ENCODE peak calls at places on chromosomes 2 and 18, in ten cellular contexts. One of them, this sample, is unnamed.

GRCh38 chr2:156826342-156826933 is 390.3 kb downstream of the GPD2 start:
- DNase-seq in breast epithelium: no peak
- DNase-seq in lower leg skin: no peak
- DNase-seq in transverse colon: no peak
- DNase-seq in suprapubic skin: no peak
- DNase-seq in ovary: peak; percentile 20
- DNase-seq in A549: no peak
- DNase-seq in testis: no peak
- DNase-seq in H54: no peak
- DNase-seq in uterus: no peak
- DNase-seq in this sample: peak; percentile 13

GRCh38 chr2:68643011-68643873 is at the start of gene PROKR1:
- DNase-seq in breast epithelium: no peak
- DNase-seq in lower leg skin: no peak
- DNase-seq in transverse colon: peak; percentile 33
- DNase-seq in suprapubic skin: no peak
- DNase-seq in ovary: no peak
- DNase-seq in A549: peak; percentile 22
- DNase-seq in testis: peak; percentile 22
- DNase-seq in H54: no peak
- DNase-seq in uterus: no peak
- DNase-seq in this sample: peak; percentile 63

GRCh38 chr2:137992039-137992646 is 27.9 kb downstream of the HNMT start:
- DNase-seq in breast epithelium: no peak
- DNase-seq in lower leg skin: no peak
- DNase-seq in transverse colon: no peak
- DNase-seq in suprapubic skin: no peak
- DNase-seq in ovary: no peak
- DNase-seq in A549: no peak
- DNase-seq in testis: no peak
- DNase-seq in H54: no peak
- DNase-seq in uterus: no peak
- DNase-seq in this sample: no peak

GRCh38 chr2:96254592-96254991 is 11.2 kb downstream of the TMEM127 start:
- DNase-seq in breast epithelium: no peak
- DNase-seq in lower leg skin: no peak
- DNase-seq in transverse colon: no peak
- DNase-seq in suprapubic skin: no peak
- DNase-seq in ovary: no peak
- DNase-seq in A549: no peak
- DNase-seq in testis: no peak
- DNase-seq in H54: no peak
- DNase-seq in uterus: peak; percentile 48
- DNase-seq in this sample: no peak

GRCh38 chr2:176562359-176563043 is 293.3 kb downstream of the MTX2 start:
- DNase-seq in breast epithelium: no peak
- DNase-seq in lower leg skin: no peak
- DNase-seq in transverse colon: no peak
- DNase-seq in suprapubic skin: no peak
- DNase-seq in ovary: no peak
- DNase-seq in A549: peak; percentile 75
- DNase-seq in testis: no peak
- DNase-seq in H54: no peak
- DNase-seq in uterus: no peak
- DNase-seq in this sample: no peak

GRCh38 chr2:26840937-26841610 is 6.9 kb upstream of the DPYSL5 start:
- DNase-seq in breast epithelium: no peak
- DNase-seq in lower leg skin: no peak
- DNase-seq in transverse colon: no peak
- DNase-seq in suprapubic skin: no peak
- DNase-seq in ovary: no peak
- DNase-seq in A549: peak; percentile 58
- DNase-seq in testis: no peak
- DNase-seq in H54: peak; percentile 57
- DNase-seq in uterus: no peak
- DNase-seq in this sample: no peak

GRCh38 chr2:16263241-16263890 is 323.0 kb downstream of the MYCN start:
- DNase-seq in breast epithelium: no peak
- DNase-seq in lower leg skin: no peak
- DNase-seq in transverse colon: no peak
- DNase-seq in suprapubic skin: no peak
- DNase-seq in ovary: no peak
- DNase-seq in A549: no peak
- DNase-seq in testis: no peak
- DNase-seq in H54: no peak
- DNase-seq in uterus: no peak
- DNase-seq in this sample: no peak

GRCh38 chr18:21991897-21992296 is 177.5 kb upstream of the GATA6 start:
- DNase-seq in breast epithelium: no peak
- DNase-seq in lower leg skin: no peak
- DNase-seq in transverse colon: no peak
- DNase-seq in suprapubic skin: no peak
- DNase-seq in ovary: no peak
- DNase-seq in A549: peak; percentile 33
- DNase-seq in testis: no peak
- DNase-seq in H54: no peak
- DNase-seq in uterus: no peak
- DNase-seq in this sample: no peak

GRCh38 chr2:112784199-112785189 is at the start of gene IL1A:
- DNase-seq in breast epithelium: no peak
- DNase-seq in lower leg skin: no peak
- DNase-seq in transverse colon: no peak
- DNase-seq in suprapubic skin: no peak
- DNase-seq in ovary: no peak
- DNase-seq in A549: peak; percentile 69
- DNase-seq in testis: peak; percentile 75
- DNase-seq in H54: peak; percentile 54
- DNase-seq in uterus: no peak
- DNase-seq in this sample: no peak

GRCh38 chr2:176491172-176491904 is 222.1 kb downstream of the MTX2 start:
- DNase-seq in breast epithelium: peak; percentile 31
- DNase-seq in lower leg skin: peak; percentile 84
- DNase-seq in transverse colon: no peak
- DNase-seq in suprapubic skin: peak; percentile 85
- DNase-seq in ovary: peak; percentile 71
- DNase-seq in A549: no peak
- DNase-seq in testis: peak; percentile 63
- DNase-seq in H54: peak; percentile 78
- DNase-seq in uterus: peak; percentile 90
- DNase-seq in this sample: peak; percentile 20

GRCh38 chr2:95030496-95030895 is 5.0 kb downstream of the MAL start:
- DNase-seq in breast epithelium: no peak
- DNase-seq in lower leg skin: no peak
- DNase-seq in transverse colon: no peak
- DNase-seq in suprapubic skin: no peak
- DNase-seq in ovary: no peak
- DNase-seq in A549: no peak
- DNase-seq in testis: no peak
- DNase-seq in H54: no peak
- DNase-seq in uterus: no peak
- DNase-seq in this sample: no peak

GRCh38 chr2:167013227-167013626 is 124.9 kb downstream of the XIRP2 start:
- DNase-seq in breast epithelium: no peak
- DNase-seq in lower leg skin: no peak
- DNase-seq in transverse colon: no peak
- DNase-seq in suprapubic skin: no peak
- DNase-seq in ovary: no peak
- DNase-seq in A549: no peak
- DNase-seq in testis: no peak
- DNase-seq in H54: no peak
- DNase-seq in uterus: no peak
- DNase-seq in this sample: no peak

GRCh38 chr2:122328811-122329210 is 573.4 kb downstream of the TSN start:
- DNase-seq in breast epithelium: no peak
- DNase-seq in lower leg skin: no peak
- DNase-seq in transverse colon: no peak
- DNase-seq in suprapubic skin: no peak
- DNase-seq in ovary: no peak
- DNase-seq in A549: no peak
- DNase-seq in testis: no peak
- DNase-seq in H54: no peak
- DNase-seq in uterus: no peak
- DNase-seq in this sample: no peak

GRCh38 chr2:66041902-66042657 is 392.8 kb upstream of the MEIS1 start:
- DNase-seq in breast epithelium: no peak
- DNase-seq in lower leg skin: no peak
- DNase-seq in transverse colon: no peak
- DNase-seq in suprapubic skin: no peak
- DNase-seq in ovary: no peak
- DNase-seq in A549: no peak
- DNase-seq in testis: no peak
- DNase-seq in H54: no peak
- DNase-seq in uterus: no peak
- DNase-seq in this sample: no peak

GRCh38 chr2:40087434-40087833 is 308.4 kb upstream of the THUMPD2 start:
- DNase-seq in breast epithelium: no peak
- DNase-seq in lower leg skin: no peak
- DNase-seq in transverse colon: no peak
- DNase-seq in suprapubic skin: no peak
- DNase-seq in ovary: no peak
- DNase-seq in A549: no peak
- DNase-seq in testis: no peak
- DNase-seq in H54: no peak
- DNase-seq in uterus: no peak
- DNase-seq in this sample: no peak

GRCh38 chr2:181849601-181850000 is 41.9 kb upstream of the ITPRID2 start:
- DNase-seq in breast epithelium: no peak
- DNase-seq in lower leg skin: no peak
- DNase-seq in transverse colon: no peak
- DNase-seq in suprapubic skin: no peak
- DNase-seq in ovary: no peak
- DNase-seq in A549: no peak
- DNase-seq in testis: no peak
- DNase-seq in H54: no peak
- DNase-seq in uterus: no peak
- DNase-seq in this sample: no peak
- TF ChIP-seq POLR2A in breast epithelium: no peak
- TF ChIP-seq POLR2A in lower leg skin: no peak
- TF ChIP-seq POLR2A in transverse colon: no peak
- TF ChIP-seq POLR2A in suprapubic skin: no peak
- TF ChIP-seq POLR2A in ovary: no peak
- TF ChIP-seq POLR2A in A549: no peak
- TF ChIP-seq POLR2A in testis: no peak
- TF ChIP-seq POLR2A in H54: no peak
- TF ChIP-seq POLR2A in uterus: no peak
- TF ChIP-seq POLR2A in this sample: no peak

DNA sequence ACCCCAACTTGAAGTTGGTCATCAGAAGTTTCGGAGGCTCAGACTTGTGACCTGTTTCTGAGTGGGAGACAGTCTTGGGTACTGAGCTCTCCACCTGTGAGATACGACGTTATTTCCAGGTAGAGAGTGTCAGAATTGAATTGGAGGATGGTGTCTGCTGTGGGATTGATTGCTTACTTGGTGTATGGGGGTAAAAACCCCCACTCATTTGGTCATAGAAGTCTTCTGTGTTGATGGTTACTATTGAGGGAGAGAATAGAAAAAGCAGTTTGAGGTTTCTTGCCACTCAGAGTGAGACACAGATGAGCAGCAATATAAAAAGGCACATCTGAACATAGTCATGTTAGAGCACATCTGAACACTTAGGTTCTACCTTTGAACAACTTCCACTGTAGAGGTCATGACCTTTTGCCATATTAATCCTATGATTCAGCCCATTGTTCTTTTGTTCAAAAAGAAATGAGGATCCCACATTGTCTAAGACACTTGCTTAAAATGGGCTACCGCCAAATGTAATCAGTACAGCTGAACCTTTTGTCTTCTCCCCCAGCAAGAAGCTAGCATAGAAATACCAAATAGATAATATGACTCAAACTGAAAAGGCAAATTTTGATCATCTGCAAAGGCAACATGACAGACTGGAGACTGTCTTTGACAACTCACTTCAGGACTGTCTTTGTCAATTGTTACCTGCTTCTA is 73.3 kb downstream of the NAB1 start:
- DNase-seq in breast epithelium: no peak
- DNase-seq in lower leg skin: no peak
- DNase-seq in transverse colon: no peak
- DNase-seq in suprapubic skin: no peak
- DNase-seq in ovary: no peak
- DNase-seq in A549: no peak
- DNase-seq in testis: no peak
- DNase-seq in H54: no peak
- DNase-seq in uterus: no peak
- DNase-seq in this sample: no peak
- TF ChIP-seq POLR2A in breast epithelium: no peak
- TF ChIP-seq POLR2A in lower leg skin: no peak
- TF ChIP-seq POLR2A in transverse colon: no peak
- TF ChIP-seq POLR2A in suprapubic skin: no peak
- TF ChIP-seq POLR2A in ovary: no peak
- TF ChIP-seq POLR2A in A549: no peak
- TF ChIP-seq POLR2A in testis: no peak
- TF ChIP-seq POLR2A in H54: no peak
- TF ChIP-seq POLR2A in uterus: no peak
- TF ChIP-seq POLR2A in this sample: no peak

DNA sequence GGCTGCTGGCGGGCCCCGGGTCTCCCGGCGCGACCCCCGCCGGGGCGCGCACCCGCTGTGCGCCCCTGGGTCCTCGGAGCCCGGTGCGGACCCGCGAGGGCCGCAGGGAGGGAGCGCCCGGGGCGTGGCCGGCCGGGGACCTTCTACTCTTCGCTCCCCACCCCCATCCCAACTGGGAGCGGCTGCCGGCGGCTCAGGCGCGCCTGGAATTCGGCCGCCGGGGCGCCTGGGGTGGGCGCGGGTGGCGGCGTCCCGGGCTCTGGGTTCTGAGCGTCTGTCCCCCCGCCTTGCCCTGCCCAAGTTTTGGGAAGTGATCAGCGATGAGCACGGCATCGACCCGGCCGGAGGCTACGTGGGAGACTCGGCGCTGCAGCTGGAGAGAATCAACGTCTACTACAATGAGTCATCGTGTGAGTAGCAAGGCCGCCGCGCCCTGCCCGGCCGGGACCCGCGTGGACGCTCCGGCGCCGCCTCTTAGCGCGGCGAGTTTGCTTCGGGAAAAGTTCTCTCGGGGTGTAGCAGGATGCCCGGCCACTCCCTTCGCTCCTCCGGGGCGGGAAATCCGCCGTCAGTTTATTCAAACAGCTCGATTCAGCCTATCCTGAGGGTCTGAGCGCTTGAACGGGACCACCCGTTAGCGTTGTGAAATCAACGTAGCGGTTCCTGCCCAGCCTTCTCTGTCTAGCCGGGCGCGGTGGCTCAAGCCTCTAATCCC is 502 bp downstream of the TUBB6 start:
- DNase-seq in breast epithelium: peak; percentile 68
- DNase-seq in lower leg skin: peak; percentile 81
- DNase-seq in transverse colon: peak; percentile 75
- DNase-seq in suprapubic skin: peak; percentile 96
- DNase-seq in ovary: peak; percentile 90
- DNase-seq in A549: peak; percentile 75
- DNase-seq in testis: peak; percentile 74
- DNase-seq in H54: peak; percentile 74
- DNase-seq in uterus: peak; percentile 90
- DNase-seq in this sample: peak; percentile 83
- TF ChIP-seq POLR2A in breast epithelium: peak; percentile 33
- TF ChIP-seq POLR2A in lower leg skin: no peak
- TF ChIP-seq POLR2A in transverse colon: peak; percentile 58
- TF ChIP-seq POLR2A in suprapubic skin: peak; percentile 6
- TF ChIP-seq POLR2A in ovary: peak; percentile 70
- TF ChIP-seq POLR2A in A549: no peak
- TF ChIP-seq POLR2A in testis: no peak
- TF ChIP-seq POLR2A in H54: peak; percentile 77
- TF ChIP-seq POLR2A in uterus: peak; percentile 66
- TF ChIP-seq POLR2A in this sample: peak; percentile 77

GRCh38 chr2:190407662-190408537 is at the start of gene MFSD6:
- DNase-seq in breast epithelium: peak; percentile 44
- DNase-seq in lower leg skin: peak; percentile 29
- DNase-seq in transverse colon: peak; percentile 76
- DNase-seq in suprapubic skin: peak; percentile 73
- DNase-seq in ovary: peak; percentile 34
- DNase-seq in A549: peak; percentile 45
- DNase-seq in testis: peak; percentile 45
- DNase-seq in H54: peak; percentile 41
- DNase-seq in uterus: peak; percentile 28
- DNase-seq in this sample: peak; percentile 67
- TF ChIP-seq POLR2A in breast epithelium: no peak
- TF ChIP-seq POLR2A in lower leg skin: peak; percentile 19
- TF ChIP-seq POLR2A in transverse colon: peak; percentile 24
- TF ChIP-seq POLR2A in suprapubic skin: peak; percentile 55
- TF ChIP-seq POLR2A in ovary: no peak
- TF ChIP-seq POLR2A in A549: peak; percentile 3
- TF ChIP-seq POLR2A in testis: no peak
- TF ChIP-seq POLR2A in H54: no peak
- TF ChIP-seq POLR2A in uterus: no peak
- TF ChIP-seq POLR2A in this sample: peak; percentile 40

This sample was measured in body of pancreas.